ENCODE peak calls at places on chromosome 21, in nine cellular contexts. S is SK-N-MC, U is HCT116, V is stomach, I is transverse colon, E is GM23338, G is vagina, B is K562, K is Panc1. H is an unnamed sample.
A peak's percentile ranks its signal among the peaks of the same experiment; 100 is the strongest.

GRCh38 chr21:39567180-39567972 is 45.4 kb upstream of the B3GALT5 start:
- DNase-seq in S (no peak), U (no peak), V (no peak), I (no peak), E (no peak), G (no peak), B (no peak), K (no peak), H (no peak)

GRCh38 chr21:38072489-38072888 is 156.2 kb upstream of the KCNJ6 start:
- DNase-seq in S (no peak), U (no peak), V (no peak), I (no peak), E (no peak), G (no peak), B (no peak), K (no peak), H (no peak)

GRCh38 chr21:14284439-14284838 is 68.5 kb downstream of the RBM11 start:
- DNase-seq in S (no peak), U (no peak), V (no peak), I (no peak), E (no peak), G (no peak), B (no peak), K (no peak), H (no peak)

GRCh38 chr21:9839011-9839661 is 682.2 kb upstream of the TPTE start:
- DNase-seq in S (no peak), U (no peak), V (no peak), I (no peak), E (no peak), G (no peak), B (peak; percentile 36), K (no peak), H (no peak)

GRCh38 chr21:26169611-26170470 is 729 bp downstream of the APP start:
- DNase-seq in S (no peak), U (peak; percentile 16), V (peak; percentile 62), I (peak; percentile 64), E (peak; percentile 64), G (no peak), B (no peak), K (no peak), H (peak; percentile 59)

GRCh38 chr21:45488839-45489479 is 53.3 kb downstream of the SLC19A1 start:
- DNase-seq in S (no peak), U (no peak), V (no peak), I (no peak), E (peak; percentile 66), G (no peak), B (no peak), K (no peak), H (no peak)

GRCh38 chr21:15140321-15141019 is 75.7 kb upstream of the NRIP1 start:
- DNase-seq in S (no peak), U (no peak), V (peak; percentile 86), I (peak; percentile 89), E (no peak), G (no peak), B (no peak), K (no peak), H (peak; percentile 3)

GRCh38 chr21:15966216-15966615 is 236.4 kb downstream of the USP25 start:
- DNase-seq in S (no peak), U (no peak), V (no peak), I (no peak), E (no peak), G (no peak), B (no peak), K (no peak), H (no peak)

GRCh38 chr21:37257967-37258877 is 8.9 kb downstream of the VPS26C start:
- DNase-seq in S (no peak), U (no peak), V (peak; percentile 63), I (peak; percentile 58), E (peak; percentile 93), G (no peak), B (no peak), K (no peak), H (peak; percentile 75)

GRCh38 chr21:42439284-42440186 is 35.8 kb downstream of the UBASH3A start:
- DNase-seq in S (no peak), U (no peak), V (no peak), I (peak; percentile 7), E (no peak), G (no peak), B (no peak), K (no peak), H (no peak)

GRCh38 chr21:41433566-41433965 is 7.5 kb downstream of the MX1 start:
- DNase-seq in S (no peak), U (no peak), V (no peak), I (no peak), E (no peak), G (no peak), B (no peak), K (no peak), H (no peak)
- TF ChIP-seq POLR2AphosphoS5 in S (no peak), U (no peak), V (no peak), I (no peak), E (no peak), G (no peak), B (no peak), K (no peak), H (no peak)

GRCh38 chr21:34883501-34884271 is 165.4 kb downstream of the RUNX1 start:
- DNase-seq in S (no peak), U (no peak), V (no peak), I (no peak), E (no peak), G (no peak), B (no peak), K (no peak), H (peak; percentile 49)

GRCh38 chr21:34884346-34884929 is 164.7 kb downstream of the RUNX1 start:
- DNase-seq in S (no peak), U (no peak), V (no peak), I (no peak), E (no peak), G (no peak), B (no peak), K (no peak), H (peak; percentile 48)

GRCh38 chr21:34885636-34886553 is 163.2 kb downstream of the RUNX1 start:
- DNase-seq in S (no peak), U (no peak), V (no peak), I (peak; percentile 72), E (peak; percentile 61), G (no peak), B (no peak), K (no peak), H (peak; percentile 63)

GRCh38 chr21:34886554-34887385 is 162.3 kb downstream of the RUNX1 start:
- DNase-seq in S (no peak), U (no peak), V (no peak), I (peak; percentile 37), E (peak; percentile 56), G (no peak), B (peak; percentile 51), K (no peak), H (peak; percentile 57)

DNA sequence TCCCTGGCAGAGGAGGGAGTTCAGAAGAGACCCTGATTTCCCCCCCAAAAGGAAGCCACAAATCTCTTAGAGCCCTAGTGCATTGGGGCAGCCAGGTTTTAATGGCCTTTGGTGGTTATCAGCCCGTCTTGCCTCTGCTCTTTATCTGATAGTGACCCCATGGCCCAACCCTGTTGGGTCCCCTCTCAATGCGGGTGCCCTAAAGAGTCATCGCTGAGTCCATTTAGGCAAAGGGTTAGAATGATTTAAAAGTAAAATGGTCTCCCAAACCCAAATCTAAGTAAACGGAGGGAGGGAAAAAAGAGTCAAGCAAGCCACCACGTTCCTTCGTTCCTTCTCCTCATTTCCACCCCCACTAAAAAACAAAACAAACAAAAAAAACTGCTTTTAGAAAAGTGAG is 164.0 kb downstream of the RUNX1 start:
- DNase-seq in S (no peak), U (no peak), V (no peak), I (no peak), E (no peak), G (no peak), B (no peak), K (no peak), H (peak; percentile 48)
- H3K4me3 ChIP-seq in S (no peak overlapping the region), U (no peak overlapping the region), V (peak overlapping the region; percentile 70), I (peak overlapping the region; percentile 86), E (peak overlapping the region; percentile 67), G (peak overlapping the region; percentile 64), B (peak overlapping the region; percentile 68), K (peak overlapping the region; percentile 65), H (peak overlapping the region; percentile 90)

DNA sequence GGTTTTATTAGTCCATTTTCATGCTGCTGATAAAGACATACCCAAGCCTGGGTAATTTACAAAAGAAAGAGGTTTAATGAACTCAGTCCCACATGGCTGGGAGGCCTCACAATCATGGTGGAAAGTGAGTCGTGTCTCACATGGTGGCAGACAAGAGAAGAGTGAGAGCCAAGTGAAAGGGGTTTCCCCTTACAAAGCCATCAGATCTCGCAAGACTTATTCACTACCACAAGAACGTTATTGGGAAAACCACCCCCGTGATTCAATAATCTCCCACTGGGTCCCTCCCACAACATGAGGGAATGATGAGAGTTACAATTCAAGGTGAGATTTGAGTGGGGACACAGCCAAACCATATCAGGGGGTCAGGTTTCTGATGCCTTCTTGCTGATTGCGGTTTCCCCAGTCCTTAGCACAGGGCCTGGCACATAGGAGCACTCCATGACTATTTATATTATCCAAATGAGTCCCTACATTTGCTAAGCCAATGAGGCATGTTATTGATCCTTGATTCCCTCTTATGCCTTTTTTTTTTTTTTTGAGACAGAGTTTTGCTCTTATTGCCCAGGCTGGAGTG is 35.3 kb upstream of the PAXBP1 start:
- DNase-seq in S (no peak), U (no peak), V (no peak), I (no peak), E (no peak), G (no peak), B (no peak), K (no peak), H (no peak)
- H3K27ac ChIP-seq in S (no peak overlapping the region), U (no peak overlapping the region), V (no peak overlapping the region), I (no peak overlapping the region), E (no peak overlapping the region), G (no peak overlapping the region), B (no peak overlapping the region), K (no peak overlapping the region), H (no peak overlapping the region)

GRCh38 chr21:44331650-44332306 is 7.4 kb downstream of the CFAP410 start:
- DNase-seq in S (no peak), U (no peak), V (no peak), I (no peak), E (no peak), G (no peak), B (no peak), K (no peak), H (no peak)

GRCh38 chr21:44332383-44332782 is 6.8 kb downstream of the CFAP410 start:
- DNase-seq in S (no peak), U (no peak), V (no peak), I (no peak), E (no peak), G (no peak), B (no peak), K (no peak), H (no peak)

GRCh38 chr21:44329971-44330681 is 9.1 kb downstream of the CFAP410 start:
- DNase-seq in S (no peak), U (no peak), V (no peak), I (no peak), E (no peak), G (no peak), B (no peak), K (no peak), H (no peak)

GRCh38 chr21:44330698-44331097 is 8.5 kb downstream of the CFAP410 start:
- DNase-seq in S (no peak), U (no peak), V (no peak), I (no peak), E (no peak), G (no peak), B (no peak), K (no peak), H (no peak)

DNA sequence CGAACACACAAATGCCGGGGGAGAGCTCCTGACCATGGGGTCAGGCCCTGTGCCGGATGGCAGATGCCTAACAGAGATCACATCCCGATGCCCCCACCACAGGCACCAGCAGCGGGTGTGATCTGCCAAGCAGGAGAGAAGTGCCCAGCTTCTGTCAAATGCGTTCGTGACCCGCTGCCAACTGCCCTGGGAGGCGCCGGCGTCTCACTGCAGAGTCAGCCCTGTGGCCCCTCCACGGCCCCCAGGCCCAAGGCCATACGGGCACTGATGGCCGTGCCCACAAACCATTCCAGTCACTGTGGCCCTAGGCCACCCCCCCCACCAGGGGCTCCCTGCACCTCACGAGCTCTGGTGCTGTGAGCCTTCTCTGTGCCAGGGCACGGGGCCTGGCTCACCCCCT is 8.0 kb downstream of the CFAP410 start:
- DNase-seq in S (no peak), U (no peak), V (no peak), I (no peak), E (no peak), G (no peak), B (no peak), K (no peak), H (no peak)
- TF ChIP-seq POLR2AphosphoS5 in S (no peak), U (no peak), V (no peak), I (no peak), E (no peak), G (no peak), B (no peak), K (no peak), H (no peak)

H was measured in endothelial cell of umbilical vein.